ENCODE peak calls at places on chromosomes 7 and 10, in nine cellular contexts. X, C, S, V, H, T, P, R and D are unnamed samples.

GRCh38 chr10:33465747-33466146 is 131.3 kb upstream of the NRP1 start:
- DNase-seq in X (no peak), C (no peak), S (no peak), V (peak), H (no peak), T (no peak), P (no peak), R (no peak), D (no peak)

GRCh38 chr7:14748461-14748860 is 154.1 kb downstream of the DGKB start:
- DNase-seq in X (peak), C (no peak), S (peak), V (peak), H (no peak), T (peak), P (no peak), R (no peak), D (no peak)

GRCh38 chr10:79054203-79055099 is 14.3 kb upstream of the ZMIZ1 start:
- DNase-seq in X (no peak), C (no peak), S (no peak), V (no peak), H (no peak), T (no peak), P (no peak), R (no peak), D (no peak)

GRCh38 chr10:75476569-75476968 is 45.1 kb downstream of the LRMDA start:
- DNase-seq in X (no peak), C (no peak), S (no peak), V (no peak), H (no peak), T (no peak), P (no peak), R (no peak), D (no peak)

GRCh38 chr7:92682767-92683539 is 92.8 kb upstream of the FAM133B start:
- DNase-seq in X (no peak), C (no peak), S (no peak), V (peak), H (no peak), T (no peak), P (no peak), R (no peak), D (no peak)

GRCh38 chr7:45089314-45089891 is 634 bp upstream of the NACAD start:
- DNase-seq in X (peak), C (peak), S (no peak), V (peak), H (peak), T (peak), P (no peak), R (peak), D (peak)

GRCh38 chr7:128872394-128872824 is 9.8 kb downstream of the ATP6V1F start:
- DNase-seq in X (no peak), C (no peak), S (no peak), V (no peak), H (no peak), T (no peak), P (no peak), R (no peak), D (no peak)

GRCh38 chr7:50022991-50023390 is 70.1 kb downstream of the ZPBP start:
- DNase-seq in X (no peak), C (no peak), S (no peak), V (no peak), H (no peak), T (no peak), P (no peak), R (no peak), D (peak)